ENCODE peak calls at places on chromosomes 3 and 15, in seven cellular contexts. G is stimulated activated CD8-positive, alpha-beta memory T cell treated with anti-CD3 and anti-CD28 coated beads, Interleukin-15, amount 100 ng/mL, for 4 hours; H is activated CD4-positive, alpha-beta T cell treated with anti-CD3 and anti-CD28 coated beads, Interleukin-2, amount 50 U/mL, for 4 hours; R is stimulated activated CD4-positive, alpha-beta T cell treated with anti-CD3 and anti-CD28 coated beads, Interleukin-1b, Interleukin-23, amount 100 ng/mL, for 24 hours; C is iris pigment epithelial cell; I is NCI-H1436; F is COR-L47. N is an unnamed sample.

GRCh38 chr3:135649361-135649760 is 316.2 kb upstream of the PPP2R3A start:
- DNase-seq in G (no peak), R (no peak), H (no peak), I (no peak), C (no peak), F (no peak), N (no peak)

GRCh38 chr3:16841906-16842709 is 42.6 kb upstream of the PLCL2 start:
- DNase-seq in C (no peak), I (no peak), H (peak; percentile 62), F (peak; percentile 63), R (peak; percentile 36), G (no peak), N (no peak)

GRCh38 chr15:34818531-34818930 is 23.2 kb upstream of the ACTC1 start:
- DNase-seq in C (peak; percentile 40), R (no peak), I (no peak), H (no peak), G (no peak), F (no peak), N (no peak)

GRCh38 chr3:129424185-129424841 is 4.1 kb downstream of the EFCAB12 start:
- DNase-seq in R (no peak), C (peak; percentile 50), H (no peak), F (no peak), G (no peak), I (peak; percentile 26), N (peak; percentile 57)

GRCh38 chr3:197501879-197502620 is 53.7 kb downstream of the BDH1 start:
- DNase-seq in C (peak; percentile 85), H (peak; percentile 28), I (peak; percentile 42), F (no peak), R (peak; percentile 44), G (no peak), N (peak; percentile 95)

GRCh38 chr15:58469432-58470353 is 37.9 kb downstream of the LIPC start:
- DNase-seq in G (no peak), I (no peak), H (no peak), R (no peak), F (no peak), C (peak; percentile 99), N (peak; percentile 87)

GRCh38 chr3:41742127-41742526 is 219.8 kb downstream of the ULK4 start:
- DNase-seq in I (no peak), G (no peak), C (no peak), F (no peak), R (no peak), H (no peak), N (no peak)

GRCh38 chr3:115710799-115711198 is 87.5 kb downstream of the GAP43 start:
- DNase-seq in I (no peak), C (no peak), G (no peak), F (no peak), R (no peak), H (no peak), N (no peak)

GRCh38 chr15:66675456-66675855 is 26.6 kb upstream of the SMAD6 start:
- DNase-seq in R (no peak), C (no peak), I (no peak), F (no peak), G (no peak), H (no peak), N (no peak)

GRCh38 chr15:91949361-91949760 is 95.9 kb downstream of the SLCO3A1 start:
- DNase-seq in C (no peak), F (no peak), I (no peak), R (no peak), H (no peak), G (no peak), N (no peak)

GRCh38 chr15:79160211-79160610 is 69.6 kb upstream of the RASGRF1 start:
- DNase-seq in H (no peak), F (no peak), G (no peak), C (peak; percentile 34), I (no peak), R (no peak), N (no peak)

GRCh38 chr3:179898024-179898423 is 138.7 kb downstream of the PEX5L start:
- DNase-seq in C (peak; percentile 70), G (no peak), R (no peak), I (peak; percentile 84), F (peak; percentile 22), H (no peak), N (peak; percentile 61)

GRCh38 chr3:79139395-79140060 is 628.3 kb downstream of the ROBO1 start:
- DNase-seq in G (no peak), C (peak; percentile 62), H (no peak), F (no peak), R (no peak), I (no peak), N (no peak)

GRCh38 chr3:195591852-195592251 is 8.1 kb upstream of the APOD start:
- DNase-seq in I (no peak), H (no peak), F (no peak), G (no peak), C (no peak), R (no peak), N (no peak)

GRCh38 chr3:50550079-50550736 is 17.3 kb downstream of the C3orf18 start:
- DNase-seq in H (peak; percentile 61), G (no peak), C (peak; percentile 28), F (peak; percentile 19), R (peak; percentile 51), I (no peak), N (peak; percentile 43)

GRCh38 chr3:131794766-131795381 is 239.9 kb downstream of the CPNE4 start:
- DNase-seq in F (peak; percentile 26), C (peak; percentile 64), H (no peak), G (no peak), R (no peak), I (peak; percentile 70), N (peak; percentile 67)

GRCh38 chr3:55544219-55544618 is 57.1 kb upstream of the WNT5A start:
- DNase-seq in F (no peak), G (no peak), H (no peak), I (no peak), R (no peak), C (no peak), N (no peak)

GRCh38 chr3:119649764-119650163 is 10.6 kb downstream of the POPDC2 start:
- DNase-seq in I (peak; percentile 66), C (peak; percentile 56), H (no peak), F (no peak), G (no peak), R (no peak), N (peak; percentile 17)

GRCh38 chr3:190105876-190106275 is 14.8 kb downstream of the P3H2 start:
- DNase-seq in G (no peak), I (no peak), H (no peak), R (no peak), F (no peak), C (no peak), N (no peak)

GRCh38 chr15:38688761-38689160 is 124.1 kb upstream of the RASGRP1 start:
- DNase-seq in H (peak; percentile 56), I (no peak), R (peak; percentile 58), F (no peak), G (no peak), C (no peak), N (peak; percentile 45)

GRCh38 chr15:59751552-59752413 is 62.7 kb upstream of the BNIP2 start:
- DNase-seq in H (no peak), C (peak; percentile 4), I (no peak), G (no peak), F (peak; percentile 41), R (no peak), N (peak; percentile 64)

GRCh38 chr15:100033140-100033857 is 300.1 kb upstream of the LYSMD4 start:
- DNase-seq in R (no peak), G (no peak), C (peak; percentile 5), H (no peak), I (no peak), F (no peak), N (peak; percentile 25)

GRCh38 chr3:55631766-55632331 is 144.7 kb upstream of the WNT5A start:
- DNase-seq in C (peak; percentile 58), G (no peak), H (no peak), I (no peak), R (no peak), F (no peak), N (no peak)

GRCh38 chr3:5205165-5205941 is 17.8 kb downstream of the EDEM1 start:
- DNase-seq in R (peak; percentile 43), H (no peak), F (no peak), I (no peak), C (peak; percentile 42), G (no peak), N (no peak)

GRCh38 chr3:16888785-16889607 is 4.2 kb downstream of the PLCL2 start:
- DNase-seq in G (no peak), R (no peak), C (no peak), F (no peak), I (no peak), H (no peak), N (no peak)

GRCh38 chr15:78740904-78741274 is 70.4 kb downstream of the ADAMTS7 start:
- DNase-seq in R (no peak), F (no peak), G (no peak), H (no peak), C (no peak), I (no peak), N (no peak)

GRCh38 chr15:88913017-88913849 is at the start of gene MFGE8:
- DNase-seq in G (peak; percentile 47), H (peak; percentile 62), I (peak; percentile 48), R (no peak), C (peak; percentile 70), F (no peak), N (peak; percentile 95)

GRCh38 chr3:71056327-71056726 is 527.2 kb downstream of the FOXP1 start:
- DNase-seq in I (no peak), R (no peak), F (no peak), C (peak; percentile 73), H (no peak), G (no peak), N (peak; percentile 79)

N was measured in epithelial cell of esophagus.